ENCODE peak calls at places on chromosomes 3 and 15, in seven cellular contexts. I is PC-9, D is GM04504, F is GM19239, P is head of caudate nucleus, W is progenitor cell of endocrine pancreas, Y is retina. C is an unnamed sample.

GRCh38 chr3:14439501-14440167 is 37.2 kb downstream of the SLC6A6 start:
- DNase-seq in I (peak), D (no peak), F (no peak), P (peak), W (no peak), Y (no peak), C (no peak)

GRCh38 chr3:175287361-175287963 is 428.3 kb downstream of the NAALADL2 start:
- DNase-seq in I (no peak), D (no peak), F (no peak), P (no peak), W (no peak), Y (no peak), C (no peak)

GRCh38 chr3:138775254-138775595 is 59.5 kb downstream of the PIK3CB start:
- DNase-seq in I (no peak), D (no peak), F (no peak), P (no peak), W (no peak), Y (no peak), C (no peak)

GRCh38 chr3:136583823-136584222 is 168.4 kb downstream of the STAG1 start:
- DNase-seq in I (no peak), D (no peak), F (no peak), P (no peak), W (no peak), Y (no peak), C (no peak)

GRCh38 chr15:101135532-101136166 is 116.2 kb downstream of the CHSY1 start:
- DNase-seq in I (no peak), D (no peak), F (peak), P (no peak), W (no peak), Y (no peak), C (no peak)

GRCh38 chr15:80509800-80510199 is 105.6 kb downstream of the ARNT2 start:
- DNase-seq in I (no peak), D (no peak), F (no peak), P (no peak), W (no peak), Y (no peak), C (no peak)

GRCh38 chr15:40942337-40942854 is 10.9 kb upstream of the CHAC1 start:
- DNase-seq in I (no peak), D (no peak), F (no peak), P (no peak), W (no peak), Y (no peak), C (no peak)

GRCh38 chr3:124565013-124565412 is 165.2 kb upstream of the UMPS start:
- DNase-seq in I (peak), D (peak), F (peak), P (peak), W (peak), Y (peak), C (peak)

GRCh38 chr3:127114337-127115070 is 78.4 kb upstream of the PRR23E start:
- DNase-seq in I (no peak), D (no peak), F (no peak), P (no peak), W (no peak), Y (no peak), C (no peak)

GRCh38 chr15:75178171-75178937 is 23.3 kb upstream of the C15orf39 start:
- DNase-seq in I (no peak), D (no peak), F (no peak), P (no peak), W (peak), Y (peak), C (no peak)

C was measured in pons.